ENCODE peak calls at places on chromosomes 7 and 10, in eight cellular contexts. W is CD8-positive, alpha-beta T cell; P is SJSA1; C is GM23338; V is mesendoderm; S is thyroid gland; D is neural progenitor cell; B is cardiac muscle cell. X is an unnamed sample.
A peak's percentile ranks its signal among the peaks of the same experiment; 100 is the strongest.

GRCh38 chr7:98877692-98878364 is 504 bp upstream of the TRRAP start:
- DNase-seq in S (no peak), B (no peak), P (no peak), W (no peak), V (peak; percentile 34), D (no peak), C (peak; percentile 21), X (no peak)

GRCh38 chr7:131219277-131220041 is 108.2 kb upstream of the MKLN1 start:
- DNase-seq in V (no peak), D (no peak), S (no peak), P (no peak), C (peak; percentile 72), B (no peak), W (no peak), X (no peak)

GRCh38 chr7:137846588-137847417 is at the start of gene DGKI:
- DNase-seq in S (peak; percentile 33), D (peak; percentile 82), B (peak; percentile 59), C (peak; percentile 77), P (no peak), V (peak; percentile 64), W (no peak), X (peak; percentile 5)

GRCh38 chr10:88080213-88080612 is 216.8 kb downstream of the PTEN start:
- DNase-seq in C (peak; percentile 16), B (peak; percentile 9), D (no peak), V (no peak), S (peak; percentile 52), P (no peak), W (no peak), X (no peak)

GRCh38 chr7:46282155-46282554 is 361.1 kb upstream of the IGFBP3 start:
- DNase-seq in P (no peak), W (no peak), C (peak; percentile 66), B (no peak), D (peak; percentile 85), S (no peak), V (peak; percentile 16), X (no peak)

GRCh38 chr10:112953760-112954159 is 3.7 kb downstream of the TCF7L2 start:
- DNase-seq in S (no peak), V (no peak), D (no peak), P (no peak), C (no peak), W (no peak), B (no peak), X (no peak)

GRCh38 chr10:132521466-132522102 is 16.0 kb upstream of the INPP5A start:
- DNase-seq in P (no peak), V (no peak), S (no peak), B (no peak), C (no peak), W (no peak), D (no peak), X (peak; percentile 33)

GRCh38 chr10:30858499-30858898 is 173.2 kb downstream of the ZNF438 start:
- DNase-seq in C (no peak), V (no peak), D (no peak), S (no peak), P (no peak), W (no peak), B (no peak), X (no peak)

GRCh38 chr10:31033166-31033565 is 1.5 kb upstream of the ZNF438 start:
- DNase-seq in S (no peak), V (no peak), P (no peak), B (no peak), D (no peak), C (no peak), W (no peak), X (no peak)

GRCh38 chr7:115216652-115217051 is 294.8 kb downstream of the MDFIC start:
- DNase-seq in D (no peak), S (peak; percentile 23), W (no peak), P (no peak), C (no peak), V (peak; percentile 47), B (peak; percentile 8), X (no peak)

GRCh38 chr7:115210552-115210951 is 288.7 kb downstream of the MDFIC start:
- DNase-seq in B (no peak), S (no peak), V (no peak), C (no peak), P (no peak), W (no peak), D (no peak), X (no peak)

GRCh38 chr7:115208710-115209540 is 287.0 kb downstream of the MDFIC start:
- DNase-seq in D (no peak), P (no peak), B (no peak), W (no peak), C (no peak), S (no peak), V (peak; percentile 83), X (no peak)

GRCh38 chr7:115211171-115211570 is 289.3 kb downstream of the MDFIC start:
- DNase-seq in P (no peak), V (no peak), B (no peak), W (no peak), S (no peak), D (no peak), C (no peak), X (no peak)
- H3K4me1 ChIP-seq in P (no peaks in the 10 kb centered on the region), V (peaks cover 4% of the 10 kb centered on the region), B (peaks cover 9% of the 10 kb centered on the region), W (no peaks in the 10 kb centered on the region), S (no peaks in the 10 kb centered on the region), D (no peaks in the 10 kb centered on the region), C (no peaks in the 10 kb centered on the region), X (no peaks in the 10 kb centered on the region)

GRCh38 chr7:2527505-2528464 is 8.2 kb downstream of the LFNG start:
- DNase-seq in C (no peak), W (no peak), V (no peak), S (no peak), P (peak; percentile 68), B (no peak), D (no peak), X (no peak)
- H3K4me1 ChIP-seq in C (peaks cover 35% of the 10 kb centered on the region), W (peaks cover 84% of the 10 kb centered on the region), V (peaks cover 3% of the 10 kb centered on the region), S (peaks cover 21% of the 10 kb centered on the region), P (peaks cover 54% of the 10 kb centered on the region), B (peaks cover 7% of the 10 kb centered on the region), D (peaks cover 38% of the 10 kb centered on the region), X (peaks cover 4% of the 10 kb centered on the region)

GRCh38 chr7:18521945-18522566 is 26.5 kb downstream of the HDAC9 start:
- DNase-seq in P (no peak), S (no peak), B (no peak), W (no peak), C (no peak), V (no peak), D (peak; percentile 60), X (no peak)

GRCh38 chr7:18520450-18521235 is 25.1 kb downstream of the HDAC9 start:
- DNase-seq in W (no peak), P (no peak), V (no peak), C (no peak), D (no peak), S (no peak), B (no peak), X (no peak)

GRCh38 chr7:18515067-18515466 is 19.5 kb downstream of the HDAC9 start:
- DNase-seq in P (no peak), S (no peak), D (no peak), V (no peak), W (no peak), B (no peak), C (no peak), X (no peak)

GRCh38 chr7:18521236-18521589 is 25.7 kb downstream of the HDAC9 start:
- DNase-seq in B (no peak), W (no peak), V (no peak), P (no peak), C (no peak), D (no peak), S (no peak), X (no peak)

DNA sequence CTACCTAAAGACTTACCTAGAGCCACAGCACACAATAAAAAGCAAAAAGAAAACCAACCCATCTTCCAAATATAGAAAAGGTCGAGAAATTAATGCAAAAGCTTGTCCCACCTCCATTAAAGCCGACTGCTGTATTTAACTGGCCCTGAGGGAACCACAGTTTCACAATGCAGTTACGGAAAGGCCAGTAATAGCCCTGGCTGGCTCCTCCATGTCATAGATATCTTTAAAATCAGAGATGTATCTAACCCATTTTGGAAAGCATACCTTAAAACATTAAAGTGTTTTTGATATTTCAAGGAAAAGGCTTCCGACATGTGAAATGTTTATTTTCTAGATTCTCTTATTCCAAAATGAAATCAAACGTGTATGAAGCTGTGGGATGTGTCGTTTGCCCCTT is 23.0 kb downstream of the HDAC9 start:
- DNase-seq in B (no peak), W (no peak), V (no peak), D (no peak), P (no peak), S (no peak), C (no peak), X (no peak)
- H3K4me1 ChIP-seq in B (peaks cover 23% of the 10 kb centered on the region), W (no peaks in the 10 kb centered on the region), V (no peaks in the 10 kb centered on the region), D (peaks cover 22% of the 10 kb centered on the region), P (peaks cover 25% of the 10 kb centered on the region), S (no peaks in the 10 kb centered on the region), C (peaks cover 21% of the 10 kb centered on the region), X (no peaks in the 10 kb centered on the region)

DNA sequence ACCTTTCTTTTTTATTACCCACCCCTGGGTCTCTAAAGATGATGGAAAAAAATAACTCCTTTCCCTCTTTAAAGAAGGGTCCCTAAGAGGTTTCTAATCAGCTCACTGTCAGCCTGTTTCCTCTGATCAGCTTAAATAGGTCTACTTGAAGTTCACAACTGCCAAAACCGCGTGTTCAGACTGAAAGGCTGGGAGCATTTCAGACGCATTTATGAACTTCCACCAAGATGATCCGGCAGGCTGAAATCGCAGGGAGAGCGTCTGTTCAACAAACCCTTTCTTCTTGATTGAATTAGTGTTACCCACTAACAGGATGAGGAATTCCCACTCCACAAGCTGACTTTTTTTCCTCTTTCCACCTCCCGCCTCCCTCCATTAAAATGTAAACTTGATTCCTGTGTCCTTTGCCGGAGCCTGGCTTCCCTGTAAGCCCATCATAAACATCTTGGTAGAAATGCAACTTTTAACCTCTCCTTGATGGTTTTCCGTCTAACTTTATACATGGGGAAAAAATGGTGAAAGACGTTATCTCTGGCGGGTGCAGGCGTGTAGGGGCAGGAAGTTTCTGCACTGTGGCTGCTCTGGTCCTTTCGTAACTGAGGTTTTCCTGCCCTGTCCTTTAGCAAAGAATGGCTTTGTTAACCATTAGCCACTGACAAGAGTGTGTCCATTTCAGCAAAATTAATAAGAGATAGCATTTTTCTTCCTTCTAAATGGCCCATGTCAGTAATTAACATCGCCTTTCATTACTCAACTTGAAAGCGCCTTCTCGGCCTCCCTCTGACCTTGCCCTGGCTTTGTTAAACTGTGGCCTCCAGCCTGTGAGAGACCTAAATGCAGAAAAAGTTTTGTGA is 130.7 kb downstream of the BAMBI start:
- DNase-seq in S (no peak), V (peak; percentile 47), W (no peak), D (no peak), P (no peak), B (peak; percentile 76), C (no peak), X (peak; percentile 47)
- H3K4me1 ChIP-seq in S (peaks cover 3% of the 10 kb centered on the region), V (peaks cover 21% of the 10 kb centered on the region), W (no peaks in the 10 kb centered on the region), D (peaks cover 12% of the 10 kb centered on the region), P (peaks cover 48% of the 10 kb centered on the region), B (peaks cover 63% of the 10 kb centered on the region), C (peaks cover 68% of the 10 kb centered on the region), X (peaks cover 18% of the 10 kb centered on the region)

GRCh38 chr10:25177754-25178135 is 2.9 kb downstream of the GPR158 start:
- DNase-seq in B (no peak), W (no peak), P (no peak), C (no peak), V (no peak), D (no peak), S (no peak), X (no peak)
- H3K4me1 ChIP-seq in B (peaks cover 6% of the 10 kb centered on the region), W (peaks cover 9% of the 10 kb centered on the region), P (peaks cover 12% of the 10 kb centered on the region), C (peaks cover 6% of the 10 kb centered on the region), V (no peaks in the 10 kb centered on the region), D (peaks cover 14% of the 10 kb centered on the region), S (peaks cover 17% of the 10 kb centered on the region), X (peaks cover 6% of the 10 kb centered on the region)

DNA sequence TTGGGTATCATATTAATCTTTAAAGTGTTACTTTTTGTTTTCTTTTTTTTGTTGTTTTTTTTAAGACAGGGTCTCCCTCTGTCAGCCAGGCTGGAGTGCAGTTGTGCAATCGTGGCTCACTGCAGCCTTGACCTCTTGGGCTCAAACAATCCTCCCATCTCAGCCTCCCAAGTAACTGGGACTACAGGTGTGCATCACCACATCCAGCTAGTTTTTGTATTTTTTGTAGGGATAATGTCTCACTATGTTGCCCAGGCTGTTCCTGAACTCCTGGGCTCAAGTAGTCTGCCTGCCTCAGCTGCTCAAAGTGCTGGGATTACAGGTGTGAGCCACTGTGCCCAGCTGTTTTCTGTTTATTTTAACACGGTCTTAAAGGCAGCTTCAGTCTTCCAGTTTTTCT is 23.3 kb downstream of the KMT2E start:
- DNase-seq in V (no peak), S (no peak), P (no peak), D (no peak), W (no peak), C (no peak), B (no peak), X (no peak)
- H3K4me1 ChIP-seq in V (no peaks in the 10 kb centered on the region), S (peaks cover 14% of the 10 kb centered on the region), P (peaks cover 4% of the 10 kb centered on the region), D (peaks cover 10% of the 10 kb centered on the region), W (peaks cover 42% of the 10 kb centered on the region), C (peaks cover 3% of the 10 kb centered on the region), B (peaks cover 20% of the 10 kb centered on the region), X (peaks cover 3% of the 10 kb centered on the region)

X was measured in ovary.